ENCODE peak calls at places on chromosomes 3 and 15, in five cellular contexts. T is GM23338; M is CD4-positive, CD25-positive, alpha-beta regulatory T cell; E is heart right ventricle; G is naive thymus-derived CD4-positive, alpha-beta T cell. U is an unnamed sample.
A peak's percentile ranks its signal among the peaks of the same experiment; 100 is the strongest.

GRCh38 chr3:18424213-18424861 is 802 bp downstream of the SATB1 start:
- DNase-seq in G (no peak), E (no peak), M (peak; percentile 7), T (peak; percentile 60), U (no peak)

GRCh38 chr15:101105059-101105851 is 146.6 kb downstream of the CHSY1 start:
- DNase-seq in E (no peak), G (no peak), T (no peak), M (no peak), U (peak; percentile 79)

GRCh38 chr15:64067564-64068030 is 21.3 kb upstream of the DAPK2 start:
- DNase-seq in T (peak; percentile 89), G (peak; percentile 74), M (peak; percentile 50), E (peak; percentile 55), U (peak; percentile 69)

GRCh38 chr15:84992157-84992940 is 10.7 kb downstream of the PDE8A start:
- DNase-seq in G (no peak), M (no peak), T (no peak), E (no peak), U (peak; percentile 29)

GRCh38 chr3:152621006-152621868 is 213.7 kb upstream of the P2RY1 start:
- DNase-seq in E (no peak), M (no peak), G (no peak), T (no peak), U (no peak)

GRCh38 chr15:92809880-92810361 is 90.2 kb upstream of the CHD2 start:
- DNase-seq in M (no peak), E (peak; percentile 46), G (peak; percentile 41), T (no peak), U (peak; percentile 83)

GRCh38 chr3:158097571-158098553 is 8.4 kb downstream of the SHOX2 start:
- DNase-seq in E (no peak), G (peak; percentile 73), T (peak; percentile 95), M (peak; percentile 51), U (peak; percentile 79)

GRCh38 chr15:93997071-93997658 is 234.2 kb upstream of the MCTP2 start:
- DNase-seq in G (no peak), E (no peak), M (no peak), T (peak; percentile 43), U (peak; percentile 23)

GRCh38 chr15:87369269-87369668 is 887.3 kb downstream of the NTRK3 start:
- DNase-seq in T (no peak), E (no peak), G (no peak), M (no peak), U (peak; percentile 7)

GRCh38 chr3:58234516-58234931 is 3.1 kb upstream of the ABHD6 start:
- DNase-seq in E (no peak), T (no peak), G (no peak), M (no peak), U (no peak)

GRCh38 chr3:50156991-50157493 is 1.9 kb downstream of the SEMA3F start:
- DNase-seq in E (no peak), G (no peak), T (peak; percentile 81), M (no peak), U (no peak)

GRCh38 chr3:198080521-198081384 is 120.7 kb downstream of the LMLN start:
- DNase-seq in M (peak; percentile 47), T (peak; percentile 89), G (peak; percentile 90), E (peak; percentile 37), U (no peak)

GRCh38 chr3:130878464-130878863 is 15.4 kb upstream of the ATP2C1 start:
- DNase-seq in E (no peak), M (no peak), G (no peak), T (no peak), U (no peak)

GRCh38 chr3:188021502-188022040 is 132.4 kb upstream of the LPP start:
- DNase-seq in E (no peak), M (no peak), G (no peak), T (peak; percentile 27), U (no peak)

GRCh38 chr3:189502256-189502655 is 128.9 kb upstream of the TP63 start:
- DNase-seq in E (no peak), G (no peak), M (no peak), T (no peak), U (no peak)

GRCh38 chr15:90930861-90931629 is 1.3 kb downstream of the HDDC3 start:
- DNase-seq in E (no peak), G (no peak), T (no peak), M (no peak), U (no peak)

GRCh38 chr15:37016287-37016686 is 84.1 kb downstream of the MEIS2 start:
- DNase-seq in G (no peak), M (no peak), T (no peak), E (peak; percentile 24), U (no peak)
- H3K4me1 ChIP-seq in G (no peaks in the 10 kb centered on the region), M (no peaks in the 10 kb centered on the region), T (peaks cover 10% of the 10 kb centered on the region), E (peaks cover 71% of the 10 kb centered on the region), U (no peaks in the 10 kb centered on the region)

GRCh38 chr3:52842424-52842823 is 7.6 kb upstream of the MUSTN1 start:
- DNase-seq in T (no peak), G (no peak), M (no peak), E (peak; percentile 37), U (no peak)
- H3K4me1 ChIP-seq in T (no peaks in the 10 kb centered on the region), G (peaks cover 12% of the 10 kb centered on the region), M (peaks cover 17% of the 10 kb centered on the region), E (peaks cover 60% of the 10 kb centered on the region), U (no peaks in the 10 kb centered on the region)

GRCh38 chr3:15470261-15470660 is 42.9 kb downstream of the EAF1 start:
- DNase-seq in E (no peak), G (no peak), T (peak; percentile 74), M (no peak), U (no peak)
- H3K4me1 ChIP-seq in E (no peaks in the 10 kb centered on the region), G (no peaks in the 10 kb centered on the region), T (no peaks in the 10 kb centered on the region), M (no peaks in the 10 kb centered on the region), U (no peaks in the 10 kb centered on the region)

GRCh38 chr3:124779116-124779515 is 48.9 kb downstream of the UMPS start:
- DNase-seq in E (no peak), M (no peak), G (no peak), T (no peak), U (no peak)
- H3K4me1 ChIP-seq in E (peaks cover 88% of the 10 kb centered on the region), M (no peaks in the 10 kb centered on the region), G (no peaks in the 10 kb centered on the region), T (peaks cover 40% of the 10 kb centered on the region), U (peaks cover 60% of the 10 kb centered on the region)

GRCh38 chr15:39777497-39777896 is 5.1 kb downstream of the FSIP1 start:
- DNase-seq in G (no peak), M (no peak), T (no peak), E (no peak), U (no peak)
- H3K4me1 ChIP-seq in G (peaks cover 14% of the 10 kb centered on the region), M (peaks cover 12% of the 10 kb centered on the region), T (peaks cover 14% of the 10 kb centered on the region), E (peaks cover 5% of the 10 kb centered on the region), U (no peaks in the 10 kb centered on the region)

DNA sequence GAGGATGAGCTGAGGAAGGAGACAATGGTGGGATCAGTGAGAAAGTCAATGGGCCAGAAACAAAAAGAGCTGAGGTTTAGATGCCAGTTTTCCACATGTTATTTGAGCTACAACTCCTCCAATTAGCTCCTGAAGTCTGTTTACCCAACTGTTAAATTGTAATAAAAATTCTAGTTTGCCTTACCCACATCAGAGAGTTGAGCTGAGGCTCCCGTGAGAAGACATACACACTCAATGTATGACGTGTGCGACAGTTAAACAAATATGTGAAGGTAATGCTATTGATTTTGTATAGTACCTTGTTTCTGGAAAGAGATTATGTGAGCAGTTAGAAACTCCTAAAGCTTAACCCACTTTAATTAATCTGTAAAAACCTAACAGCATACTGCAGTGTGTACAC is 318.1 kb upstream of the GRM7 start:
- DNase-seq in E (no peak), T (no peak), M (no peak), G (no peak), U (no peak)
- H3K4me1 ChIP-seq in E (no peaks in the 10 kb centered on the region), T (no peaks in the 10 kb centered on the region), M (no peaks in the 10 kb centered on the region), G (no peaks in the 10 kb centered on the region), U (no peaks in the 10 kb centered on the region)

GRCh38 chr15:74631408-74631807 is 15.8 kb downstream of the CLK3 start:
- DNase-seq in G (no peak), T (no peak), M (no peak), E (no peak), U (peak; percentile 50)

GRCh38 chr15:74631087-74631385 is 15.4 kb downstream of the CLK3 start:
- DNase-seq in G (no peak), E (no peak), M (no peak), T (no peak), U (no peak)

GRCh38 chr15:74628949-74629348 is 13.3 kb downstream of the CLK3 start:
- DNase-seq in G (no peak), M (no peak), E (no peak), T (no peak), U (no peak)

GRCh38 chr15:74631935-74632560 is 16.4 kb downstream of the CLK3 start:
- DNase-seq in M (peak; percentile 26), T (peak; percentile 78), G (peak; percentile 53), E (peak; percentile 53), U (peak; percentile 80)

DNA sequence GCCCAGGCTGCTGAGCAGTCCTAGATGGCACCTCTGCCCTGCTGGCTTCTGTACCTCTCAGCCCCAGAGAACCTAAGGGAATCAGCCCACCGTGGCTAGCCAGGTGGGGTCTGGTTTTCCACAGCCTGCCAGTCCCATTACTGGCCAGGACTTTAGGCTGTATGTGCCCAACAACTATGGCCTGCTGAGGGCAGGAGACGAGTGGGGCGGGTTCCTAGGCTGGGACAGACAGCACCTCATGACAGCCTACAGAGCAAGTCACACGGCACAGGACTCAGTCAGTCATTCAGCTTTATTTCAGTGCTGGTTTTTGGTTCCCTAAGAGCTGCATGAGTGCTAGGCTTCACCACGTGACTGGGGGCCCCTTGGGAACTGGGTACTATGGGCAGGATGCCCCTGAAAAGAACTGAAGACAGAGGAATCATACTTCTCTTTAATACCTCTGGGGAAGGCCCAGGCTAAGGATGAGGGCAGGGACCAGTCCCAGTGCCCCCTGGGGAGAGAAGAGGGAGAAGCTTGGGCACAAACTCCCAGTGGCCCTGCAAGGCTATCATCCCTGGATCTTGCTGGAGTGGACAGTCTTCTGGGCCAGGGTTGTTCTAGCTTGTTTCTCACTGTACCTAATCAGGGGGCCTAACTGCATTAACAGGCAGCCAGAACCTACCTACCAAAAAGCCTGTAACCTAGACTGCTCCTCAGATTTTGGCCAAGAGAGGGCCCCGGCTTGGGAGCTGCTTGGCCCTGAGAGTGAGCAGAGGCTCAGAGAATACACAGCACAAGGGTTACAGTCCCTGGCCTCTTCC is 14.8 kb downstream of the CLK3 start:
- DNase-seq in M (no peak), T (no peak), E (no peak), G (no peak), U (no peak)
- H3K4me1 ChIP-seq in M (peaks cover 16% of the 10 kb centered on the region), T (no peaks in the 10 kb centered on the region), E (peaks cover 19% of the 10 kb centered on the region), G (no peaks in the 10 kb centered on the region), U (no peaks in the 10 kb centered on the region)

DNA sequence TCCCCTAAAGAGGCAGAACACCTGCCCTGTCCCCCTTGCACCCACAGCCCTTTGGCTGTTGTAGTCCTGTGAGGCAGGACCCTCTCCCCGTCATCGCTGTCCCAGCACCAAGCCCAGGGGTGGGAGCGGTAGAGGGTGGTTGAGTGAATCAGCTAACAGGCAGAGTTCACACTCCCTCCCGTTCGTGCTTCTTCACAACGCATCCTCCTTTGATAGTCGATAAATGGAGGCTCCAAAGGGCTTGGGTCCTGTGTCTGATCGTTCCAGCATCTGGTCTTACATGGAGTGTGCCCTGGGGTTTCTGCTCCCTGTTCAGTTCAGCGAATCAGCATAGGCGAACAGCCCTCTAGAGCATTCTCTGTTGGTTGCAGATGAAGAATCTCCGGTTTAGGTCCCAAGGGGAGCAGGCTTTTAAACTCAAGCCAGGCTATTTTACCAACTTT is 820 bp upstream of the HMCES start:
- DNase-seq in T (peak; percentile 53), G (no peak), E (peak; percentile 19), M (no peak), U (no peak)
- H3K4me1 ChIP-seq in T (peaks cover 20% of the 10 kb centered on the region), G (peaks cover 26% of the 10 kb centered on the region), E (peaks cover 41% of the 10 kb centered on the region), M (peaks cover 37% of the 10 kb centered on the region), U (peaks cover 9% of the 10 kb centered on the region)